ENCODE peak calls at places on chromosomes 6 and 20, in five cellular contexts. H, U, W, O and A are unnamed samples.

GRCh38 chr20:38806855-38807655 is 1.6 kb downstream of the PPP1R16B start:
- DNase-seq in U (no peak), W (no peak), O (no peak), H (no peak), A (no peak)

GRCh38 chr6:53795702-53796450 is 1.1 kb downstream of the LRRC1 start:
- DNase-seq in U (peak), O (peak), H (peak), W (peak), A (peak)

GRCh38 chr6:135196739-135197510 is 15.8 kb downstream of the MYB start:
- DNase-seq in H (no peak), O (no peak), W (no peak), U (no peak), A (no peak)

GRCh38 chr20:5933802-5934436 is 16.4 kb downstream of the TRMT6 start:
- DNase-seq in U (no peak), W (no peak), O (no peak), H (no peak), A (no peak)

GRCh38 chr6:52227495-52227894 is 16.8 kb downstream of the IL17F start:
- DNase-seq in H (no peak), U (no peak), W (no peak), O (no peak), A (no peak)

GRCh38 chr6:44451803-44452690 is 64.5 kb downstream of the CDC5L start:
- DNase-seq in W (no peak), U (no peak), O (no peak), H (no peak), A (no peak)

GRCh38 chr20:41334036-41334435 is 6.6 kb upstream of the LPIN3 start:
- DNase-seq in U (no peak), O (no peak), H (no peak), W (no peak), A (no peak)

GRCh38 chr20:16479666-16480065 is 93.6 kb downstream of the KIF16B start:
- DNase-seq in U (no peak), W (no peak), O (no peak), H (no peak), A (no peak)

GRCh38 chr6:20236899-20237600 is 24.8 kb upstream of the MBOAT1 start:
- DNase-seq in O (no peak), W (peak), H (no peak), U (no peak), A (no peak)

GRCh38 chr6:163120223-163120622 is 294.3 kb upstream of the QKI start:
- DNase-seq in W (no peak), U (no peak), H (no peak), O (no peak), A (no peak)

GRCh38 chr20:47678130-47678453 is 107.2 kb downstream of the SULF2 start:
- DNase-seq in U (no peak), H (no peak), O (no peak), W (no peak), A (no peak)

GRCh38 chr20:47677314-47678129 is 107.8 kb downstream of the SULF2 start:
- DNase-seq in H (peak), U (no peak), W (no peak), O (no peak), A (peak)

GRCh38 chr20:47680804-47681529 is 104.3 kb downstream of the SULF2 start:
- DNase-seq in H (no peak), W (no peak), O (no peak), U (no peak), A (no peak)

GRCh38 chr20:47678536-47678935 is 106.7 kb downstream of the SULF2 start:
- DNase-seq in H (peak), O (no peak), U (no peak), W (no peak), A (no peak)

GRCh38 chr20:47679462-47679861 is 105.8 kb downstream of the SULF2 start:
- DNase-seq in W (no peak), U (no peak), H (peak), O (no peak), A (no peak)
- H3K27ac ChIP-seq in W (no peak), U (no peak), H (no peak), O (no peak), A (no peak)

GRCh38 chr6:36925809-36926208 is 28.7 kb upstream of the PI16 start:
- DNase-seq in H (no peak), U (no peak), W (no peak), O (no peak), A (no peak)
- H3K27ac ChIP-seq in H (no peak), U (peak), W (no peak), O (no peak), A (peak)

GRCh38 chr6:70547905-70548304 is 18.8 kb upstream of the SDHAF4 start:
- DNase-seq in H (no peak), U (no peak), W (no peak), O (no peak), A (no peak)
- H3K27ac ChIP-seq in H (no peak), U (no peak), W (no peak), O (peak), A (no peak)

GRCh38 chr20:51412991-51413471 is 129.5 kb downstream of the NFATC2 start:
- DNase-seq in O (peak), W (no peak), H (no peak), U (peak), A (peak)
- H3K27ac ChIP-seq in O (no peak), W (no peak), H (no peak), U (peak), A (peak)

GRCh38 chr20:47857994-47858557 is 72.8 kb upstream of the SULF2 start:
- DNase-seq in O (peak), H (no peak), W (peak), U (peak), A (peak)

GRCh38 chr20:47855799-47856198 is 70.5 kb upstream of the SULF2 start:
- DNase-seq in O (no peak), H (no peak), W (no peak), U (no peak), A (no peak)

GRCh38 chr20:47857142-47857993 is 72.1 kb upstream of the SULF2 start:
- DNase-seq in O (peak), H (no peak), W (peak), U (peak), A (no peak)

GRCh38 chr20:47851774-47852173 is 66.5 kb upstream of the SULF2 start:
- DNase-seq in W (no peak), O (no peak), U (no peak), H (no peak), A (no peak)

DNA sequence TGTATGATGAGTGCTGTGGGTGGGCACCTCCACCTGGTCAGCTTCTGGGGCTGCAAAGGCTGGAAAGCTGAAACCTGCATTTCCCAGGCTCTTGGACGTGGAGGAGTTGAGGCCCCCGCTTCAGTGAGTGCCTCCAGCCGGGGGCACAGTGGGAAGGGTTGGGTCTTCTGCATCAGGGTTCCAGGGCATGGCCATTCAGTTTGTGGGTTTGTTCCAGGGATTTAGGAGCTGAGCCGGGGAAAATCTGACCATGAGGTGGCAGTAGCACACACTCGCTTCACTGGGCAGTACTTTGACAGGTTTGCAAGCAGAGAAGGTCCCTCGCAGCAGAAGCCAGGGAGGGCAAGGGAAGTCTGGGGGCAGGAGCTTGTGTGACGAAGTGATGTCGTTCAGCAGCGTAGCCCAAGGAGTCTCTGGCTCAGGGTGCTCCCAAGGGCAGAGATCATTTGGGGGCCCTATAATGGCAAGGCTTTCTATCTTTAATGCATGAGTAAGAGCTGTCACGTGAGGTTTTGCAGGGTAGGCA is 69.5 kb upstream of the SULF2 start:
- DNase-seq in W (peak), O (no peak), U (no peak), H (no peak), A (no peak)
- H3K27ac ChIP-seq in W (peak), O (no peak), U (no peak), H (no peak), A (no peak)

GRCh38 chr6:111485316-111485715 is 2.3 kb upstream of the REV3L start:
- DNase-seq in U (no peak), O (no peak), H (no peak), W (no peak), A (no peak)

GRCh38 chr6:111490067-111490466 is 7.0 kb upstream of the REV3L start:
- DNase-seq in W (no peak), O (no peak), U (no peak), H (no peak), A (no peak)

GRCh38 chr6:111486475-111486874 is 3.5 kb upstream of the REV3L start:
- DNase-seq in U (no peak), H (no peak), W (no peak), O (no peak), A (no peak)

GRCh38 chr6:111486921-111487320 is 3.9 kb upstream of the REV3L start:
- DNase-seq in W (no peak), O (no peak), U (no peak), H (no peak), A (no peak)

DNA sequence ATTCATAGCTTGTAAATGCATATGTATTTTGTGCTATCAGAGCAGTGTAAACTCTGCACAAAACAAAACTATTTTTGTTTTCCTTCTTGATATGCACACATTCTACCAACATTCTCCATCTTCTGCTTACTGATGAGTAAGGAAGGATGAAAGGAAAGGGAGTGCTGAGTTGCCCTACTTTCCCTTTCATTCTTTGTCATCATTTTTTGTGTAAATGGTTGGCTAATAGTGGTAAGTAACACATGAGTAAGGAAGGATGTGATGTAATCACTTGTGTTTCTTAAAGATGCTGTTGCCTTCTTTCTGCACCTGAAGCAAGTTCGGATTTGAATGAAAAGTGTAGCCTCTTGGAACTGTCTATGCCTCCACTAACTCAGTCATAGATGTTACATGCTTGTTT is 4.6 kb upstream of the REV3L start:
- DNase-seq in U (no peak), O (no peak), H (no peak), W (no peak), A (no peak)
- H3K27ac ChIP-seq in U (peak), O (no peak), H (no peak), W (no peak), A (no peak)

DNA sequence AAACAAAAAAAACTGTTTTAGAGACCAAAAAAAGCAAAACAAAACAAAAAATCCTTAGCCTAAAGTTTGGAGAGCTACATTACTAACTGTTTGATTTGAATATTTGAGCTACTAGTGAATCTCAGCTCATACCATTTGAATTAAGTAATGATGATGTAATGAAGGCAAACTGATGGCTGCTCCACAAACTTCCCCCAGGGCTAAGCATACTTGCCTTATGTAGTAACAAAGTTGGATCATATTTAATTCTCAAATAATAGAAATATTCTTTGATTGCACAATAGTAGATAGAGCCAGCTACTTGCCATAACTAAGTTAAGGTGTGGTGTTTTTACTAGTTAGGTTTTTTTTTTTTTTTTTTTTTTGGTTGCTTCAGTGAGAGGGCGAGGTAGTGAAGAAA is 2.8 kb downstream of the RAB32 start:
- DNase-seq in H (no peak), O (no peak), U (no peak), W (peak), A (no peak)
- H3K27ac ChIP-seq in H (peak), O (no peak), U (peak), W (peak), A (no peak)

GRCh38 chr6:137200288-137200687 is 18.9 kb downstream of the IFNGR1 start:
- DNase-seq in W (no peak), O (no peak), U (no peak), H (no peak), A (no peak)
- H3K27ac ChIP-seq in W (no peak), O (no peak), U (no peak), H (peak), A (no peak)